ENCODE peak calls at places on chromosomes 4 and X, in four cellular contexts. K is SK-N-SH, X is aorta, H is HAP-1. Q is an unnamed sample.

GRCh38 chr4:132642196-132642817 is 506.8 kb upstream of the PCDH10 start:
- DNase-seq in K (peak; percentile 46), X (no peak), H (peak; percentile 79), Q (peak; percentile 54)

GRCh38 chr4:83272900-83273299 is 11.7 kb downstream of the COQ2 start:
- DNase-seq in K (no peak), X (no peak), H (peak; percentile 93), Q (no peak)

GRCh38 chrX:7215842-7216241 is 67.9 kb upstream of the PUDP start:
- DNase-seq in K (no peak), X (no peak), H (no peak), Q (no peak)

GRCh38 chr4:115678425-115678941 is 565.1 kb upstream of the NDST4 start:
- DNase-seq in K (no peak), X (no peak), H (no peak), Q (no peak)

GRCh38 chr4:182716207-182716606 is 201.0 kb downstream of the DCTD start:
- DNase-seq in K (no peak), X (no peak), H (no peak), Q (peak; percentile 43)

GRCh38 chr4:32847466-32847865 is 2127.3 kb downstream of the PCDH7 start:
- DNase-seq in K (no peak), X (no peak), H (no peak), Q (no peak)

GRCh38 chrX:31186693-31187338 is 115.0 kb upstream of the FTHL17 start:
- DNase-seq in K (no peak), X (no peak), H (no peak), Q (no peak)

GRCh38 chr4:1759170-1759817 is 33.8 kb upstream of the FGFR3 start:
- DNase-seq in K (no peak), X (no peak), H (no peak), Q (peak; percentile 82)

GRCh38 chr4:186104895-186105720 is 604 bp downstream of the FAM149A start:
- DNase-seq in K (peak; percentile 84), X (no peak), H (no peak), Q (peak; percentile 87)

GRCh38 chr4:23374280-23374679 is 515.6 kb downstream of the PPARGC1A start:
- DNase-seq in K (no peak), X (no peak), H (no peak), Q (no peak)

GRCh38 chrX:1403228-1403627 is 11.3 kb upstream of the SLC25A6 start:
- DNase-seq in K (no peak), X (peak; percentile 37), H (no peak), Q (no peak)

GRCh38 chrX:68894513-68895338 is 65.9 kb downstream of the EFNB1 start:
- DNase-seq in K (peak; percentile 73), X (peak; percentile 83), H (peak; percentile 19), Q (peak; percentile 74)

GRCh38 chr4:23279377-23279988 is 586.7 kb downstream of the GBA3 start:
- DNase-seq in K (no peak), X (no peak), H (no peak), Q (no peak)

GRCh38 chr4:148497258-148497657 is 55.0 kb upstream of the NR3C2 start:
- DNase-seq in K (no peak), X (no peak), H (no peak), Q (no peak)

GRCh38 chrX:134423606-134424005 is 36.4 kb upstream of the HPRT1 start:
- DNase-seq in K (peak; percentile 5), X (no peak), H (peak; percentile 55), Q (no peak)

GRCh38 chrX:7574325-7574724 is 268.6 kb upstream of the VCX start:
- DNase-seq in K (no peak), X (no peak), H (no peak), Q (no peak)

GRCh38 chr4:159048166-159048886 is 54.6 kb upstream of the RAPGEF2 start:
- DNase-seq in K (peak; percentile 48), X (peak; percentile 74), H (peak; percentile 76), Q (no peak)

GRCh38 chr4:110183643-110184042 is 14.8 kb downstream of the ELOVL6 start:
- DNase-seq in K (no peak), X (no peak), H (no peak), Q (no peak)

GRCh38 chrX:9318761-9319160 is 146.1 kb upstream of the TBL1X start:
- DNase-seq in K (no peak), X (no peak), H (no peak), Q (no peak)

GRCh38 chr4:126238010-126238409 is 923.3 kb downstream of the FAT4 start:
- DNase-seq in K (no peak), X (no peak), H (no peak), Q (no peak)

GRCh38 chr4:41877020-41877796 is 58.0 kb upstream of the TMEM33 start:
- DNase-seq in K (peak; percentile 54), X (no peak), H (no peak), Q (peak; percentile 30)
- H3K36me3 ChIP-seq in K (no peaks in the 10 kb centered on the region), X (no peaks in the 10 kb centered on the region), H (no peaks in the 10 kb centered on the region), Q (no peaks in the 10 kb centered on the region)

GRCh38 chr4:101355767-101356702 is 8.7 kb upstream of the PPP3CA start:
- DNase-seq in K (no peak), X (no peak), H (no peak), Q (no peak)
- H3K4me3 ChIP-seq in K (no peak overlapping the region), X (no peak overlapping the region), H (no peak overlapping the region), Q (no peak overlapping the region)

DNA sequence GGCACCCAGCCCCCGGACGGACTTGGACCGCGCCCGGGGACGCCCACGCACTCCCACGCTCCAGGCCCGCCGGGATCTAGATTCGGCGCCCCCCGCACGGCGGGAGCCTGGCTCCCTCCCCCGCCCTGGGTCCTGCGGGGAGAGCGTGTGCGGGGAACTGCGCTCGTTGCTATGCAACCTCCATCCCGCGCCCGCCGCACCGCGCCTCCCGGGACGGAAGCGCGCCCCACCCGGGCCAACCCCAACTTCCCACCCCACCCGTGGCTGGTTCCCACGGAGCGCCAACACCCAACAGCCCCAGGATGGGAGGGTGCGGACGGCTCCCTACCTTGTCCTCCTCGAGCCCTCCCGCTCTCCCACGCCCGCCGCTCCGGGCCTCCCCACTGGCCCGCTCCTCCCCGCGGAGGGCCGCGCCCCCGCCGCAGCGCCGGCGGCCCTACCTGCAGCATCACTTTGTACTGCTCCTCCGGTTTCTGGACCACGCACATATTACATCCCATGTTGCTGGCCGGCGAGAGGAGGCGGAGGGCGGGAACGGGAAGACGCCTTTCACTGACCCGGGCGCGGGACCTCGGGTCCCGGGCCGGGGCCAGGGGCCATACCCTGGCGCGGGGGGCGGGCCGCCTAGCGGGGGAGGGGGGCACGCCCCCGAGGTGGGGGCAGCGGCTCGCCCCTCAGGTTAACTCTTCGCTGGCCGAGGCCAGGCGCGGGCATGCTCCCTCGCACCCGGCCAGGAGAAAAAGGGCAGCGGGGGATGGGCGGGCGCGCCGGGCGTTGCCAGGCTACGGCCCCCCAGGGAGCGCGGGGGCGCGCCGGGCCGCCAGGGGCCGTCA is at the start of gene PDZD4:
- DNase-seq in K (peak; percentile 74), X (no peak), H (no peak), Q (peak; percentile 89)
- H3K27me3 ChIP-seq in K (peaks cover 62% of the 10 kb centered on the region), X (no peaks in the 10 kb centered on the region), H (no peaks in the 10 kb centered on the region), Q (no peaks in the 10 kb centered on the region)

GRCh38 chr4:6877070-6877469 is 32.6 kb upstream of the TBC1D14 start:
- DNase-seq in K (no peak), X (no peak), H (no peak), Q (no peak)
- H3K36me3 ChIP-seq in K (peaks cover 14% of the 10 kb centered on the region), X (no peaks in the 10 kb centered on the region), H (peaks cover 79% of the 10 kb centered on the region), Q (peaks cover 22% of the 10 kb centered on the region)

GRCh38 chr4:39043058-39043696 is 11.0 kb upstream of the TMEM156 start:
- DNase-seq in K (no peak), X (no peak), H (peak; percentile 74), Q (no peak)
- H3K4me3 ChIP-seq in K (no peak overlapping the region), X (no peak overlapping the region), H (peak overlapping the region; percentile 47), Q (no peak overlapping the region)

DNA sequence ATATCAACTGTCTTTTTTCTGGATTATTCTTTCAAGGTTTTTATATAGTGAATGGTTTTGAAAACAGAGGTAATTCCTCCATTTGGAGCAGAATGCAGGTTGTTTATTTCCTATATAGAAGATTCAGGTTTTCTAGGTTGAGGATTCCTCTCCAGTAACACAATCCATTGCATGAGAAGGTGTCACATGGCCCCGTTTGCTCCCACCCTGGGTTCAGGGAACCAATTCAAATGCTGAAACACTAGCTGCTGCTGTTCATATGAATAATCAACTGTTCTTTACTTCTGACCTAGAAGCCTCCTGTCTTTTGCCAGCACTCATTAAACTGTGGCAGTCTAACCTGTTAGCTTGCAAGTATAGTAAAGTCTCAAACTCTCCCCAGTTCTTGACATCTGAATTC is 1316.9 kb upstream of the TENM3 start:
- DNase-seq in K (no peak), X (no peak), H (no peak), Q (peak; percentile 37)
- H3K27me3 ChIP-seq in K (no peaks in the 10 kb centered on the region), X (no peaks in the 10 kb centered on the region), H (no peaks in the 10 kb centered on the region), Q (no peaks in the 10 kb centered on the region)

GRCh38 chr4:88037936-88038335 is 30.5 kb downstream of the PKD2 start:
- DNase-seq in K (no peak), X (no peak), H (no peak), Q (no peak)
- H3K36me3 ChIP-seq in K (peaks cover 56% of the 10 kb centered on the region), X (peaks cover 20% of the 10 kb centered on the region), H (peaks cover 40% of the 10 kb centered on the region), Q (peaks cover 40% of the 10 kb centered on the region)

GRCh38 chr4:273312-274017 is 31.8 kb downstream of the ZNF732 start:
- DNase-seq in K (no peak), X (no peak), H (no peak), Q (no peak)
- H3K4me3 ChIP-seq in K (no peak overlapping the region), X (no peak overlapping the region), H (no peak overlapping the region), Q (no peak overlapping the region)

GRCh38 chrX:118977424-118977823 is 3.0 kb downstream of the LONRF3 start:
- DNase-seq in K (no peak), X (no peak), H (no peak), Q (no peak)
- H3K27me3 ChIP-seq in K (peaks cover 61% of the 10 kb centered on the region), X (no peaks in the 10 kb centered on the region), H (peaks cover 29% of the 10 kb centered on the region), Q (peaks cover 71% of the 10 kb centered on the region)

DNA sequence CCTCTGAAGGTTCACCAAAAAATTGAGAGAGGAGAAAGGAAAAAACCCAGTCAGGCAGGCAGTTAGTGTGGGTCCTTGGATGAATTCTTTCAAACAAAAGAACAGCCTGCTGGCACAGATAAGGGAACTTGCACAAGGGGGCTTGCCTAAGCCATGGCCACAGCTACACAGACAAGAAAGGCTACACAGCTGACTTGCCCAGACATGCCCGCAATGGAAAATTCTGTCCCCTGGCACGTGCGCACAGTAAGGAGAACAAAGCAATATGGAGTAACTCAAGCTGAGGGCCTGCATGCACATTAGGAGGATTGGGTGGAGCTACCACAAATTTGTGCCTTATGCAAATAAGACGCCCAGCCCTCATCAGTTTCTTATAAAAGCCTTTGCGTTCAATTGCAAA is 512.5 kb upstream of the HTR2C start:
- DNase-seq in K (no peak), X (no peak), H (no peak), Q (no peak)
- H3K36me3 ChIP-seq in K (no peaks in the 10 kb centered on the region), X (no peaks in the 10 kb centered on the region), H (no peaks in the 10 kb centered on the region), Q (no peaks in the 10 kb centered on the region)